ENCODE peak calls at places on chromosomes 11 and 22, in nine cellular contexts. F is Caki2, I is stomach, N is lower lobe of right lung, R is caudate nucleus, U is NCI-H2171 treated with DMSO at 0.1 percent for 48 hours, C is OCI-LY7, V is NCI-H2081, Y is ascending aorta. T is an unnamed sample.

GRCh38 chr11:64007160-64007628 is 21.0 kb downstream of the OTUB1 start:
- DNase-seq in F (peak; percentile 80), I (no peak), N (peak; percentile 59), R (no peak), U (no peak), C (no peak), V (no peak), Y (no peak), T (no peak)

GRCh38 chr11:121494355-121495099 is 41.8 kb upstream of the SORL1-AS1 start:
- DNase-seq in F (no peak), I (no peak), N (no peak), R (no peak), U (no peak), C (peak; percentile 78), V (no peak), Y (no peak), T (no peak)

GRCh38 chr11:44409558-44410236 is 99.8 kb upstream of the ALX4 start:
- DNase-seq in F (no peak), I (no peak), N (peak; percentile 51), R (no peak), U (no peak), C (no peak), V (no peak), Y (no peak), T (no peak)

GRCh38 chr11:43269229-43269928 is 42.4 kb upstream of the API5 start:
- DNase-seq in F (no peak), I (no peak), N (no peak), R (peak; percentile 4), U (peak; percentile 38), C (no peak), V (peak; percentile 19), Y (no peak), T (no peak)

GRCh38 chr22:35411112-35411511 is 11.2 kb downstream of the MCM5 start:
- DNase-seq in F (no peak), I (no peak), N (no peak), R (no peak), U (no peak), C (peak; percentile 87), V (no peak), Y (no peak), T (no peak)

GRCh38 chr22:25930083-25930482 is 188.1 kb downstream of the MYO18B start:
- DNase-seq in F (no peak), I (no peak), N (no peak), R (no peak), U (peak; percentile 24), C (no peak), V (peak; percentile 59), Y (no peak), T (no peak)

GRCh38 chr22:49550766-49551362 is 276.8 kb downstream of the BRD1 start:
- DNase-seq in F (no peak), I (no peak), N (peak; percentile 10), R (no peak), U (no peak), C (no peak), V (no peak), Y (no peak), T (no peak)

GRCh38 chr22:30307026-30307574 is 17.8 kb upstream of the CASTOR1 start:
- DNase-seq in F (no peak), I (no peak), N (no peak), R (no peak), U (no peak), C (no peak), V (no peak), Y (no peak), T (no peak)

GRCh38 chr22:26658671-26659478 is 1.5 kb downstream of the MIAT start:
- DNase-seq in F (peak; percentile 88), I (peak; percentile 40), N (no peak), R (peak; percentile 38), U (peak; percentile 98), C (peak; percentile 84), V (peak; percentile 85), Y (no peak), T (no peak)

GRCh38 chr22:28813772-28814518 is 13.6 kb upstream of the XBP1 start:
- DNase-seq in F (no peak), I (peak; percentile 83), N (peak; percentile 60), R (no peak), U (no peak), C (no peak), V (no peak), Y (peak; percentile 15), T (no peak)

GRCh38 chr11:76023408-76024068 is 182.8 kb downstream of the WNT11 start:
- DNase-seq in F (no peak), I (no peak), N (no peak), R (no peak), U (no peak), C (no peak), V (no peak), Y (no peak), T (no peak)

GRCh38 chr11:46381046-46381835 is at the start of gene MDK:
- DNase-seq in F (no peak), I (peak; percentile 48), N (peak; percentile 59), R (no peak), U (peak; percentile 54), C (no peak), V (no peak), Y (no peak), T (no peak)

T was measured in Panc1.